ENCODE peak calls at places on chromosome 21, in five cellular contexts. U is pancreas, I is SK-N-SH, E is testis, N is IMR-90. L is an unnamed sample. For H3K4me1, the result is how much of the 10 kb centered on the place peaks cover.

GRCh38 chr21:41564871-41565281 is 56.9 kb upstream of the TMPRSS2 start:
- DNase-seq in U (no peak), I (no peak), E (no peak), N (no peak), L (no peak)

GRCh38 chr21:42389449-42389835 is 6.4 kb downstream of the TMPRSS3 start:
- DNase-seq in U (peak), I (no peak), E (no peak), N (no peak), L (peak)

GRCh38 chr21:43311303-43311817 is 115.6 kb downstream of the SIK1 start:
- DNase-seq in U (peak), I (no peak), E (no peak), N (no peak), L (no peak)

GRCh38 chr21:43025636-43026180 is 49.9 kb downstream of the CBS start:
- DNase-seq in U (no peak), I (no peak), E (no peak), N (peak), L (peak)

GRCh38 chr21:17462276-17462981 is 50.4 kb upstream of the CXADR start:
- DNase-seq in U (peak), I (no peak), E (no peak), N (peak), L (no peak)

GRCh38 chr21:44052071-44052829 is 40.1 kb downstream of the TRAPPC10 start:
- DNase-seq in U (peak), I (no peak), E (no peak), N (peak), L (no peak)

GRCh38 chr21:29434081-29434480 is 135.4 kb downstream of the BACH1 start:
- DNase-seq in U (no peak), I (no peak), E (no peak), N (no peak), L (no peak)

GRCh38 chr21:31236528-31236927 is 107.5 kb downstream of the TIAM1 start:
- DNase-seq in U (no peak), I (no peak), E (no peak), N (no peak), L (no peak)

GRCh38 chr21:33230518-33231324 is 983 bp downstream of the IFNAR2 start:
- DNase-seq in U (no peak), I (peak), E (peak), N (peak), L (peak)

GRCh38 chr21:28336299-28336698 is 656.4 kb downstream of the LTN1 start:
- DNase-seq in U (no peak), I (peak), E (peak), N (peak), L (no peak)

GRCh38 chr21:31278511-31279155 is 65.4 kb downstream of the TIAM1 start:
- DNase-seq in U (no peak), I (no peak), E (no peak), N (peak), L (no peak)

GRCh38 chr21:28216976-28217523 is 775.6 kb downstream of the LTN1 start:
- DNase-seq in U (no peak), I (no peak), E (no peak), N (no peak), L (no peak)

GRCh38 chr21:34078915-34079314 is 5.5 kb downstream of the MRPS6 start:
- DNase-seq in U (no peak), I (no peak), E (no peak), N (no peak), L (no peak)

GRCh38 chr21:19692231-19692630 is 1288.6 kb upstream of the TMPRSS15 start:
- DNase-seq in U (no peak), I (no peak), E (no peak), N (no peak), L (no peak)

GRCh38 chr21:28734522-28735175 is 258.0 kb downstream of the LTN1 start:
- DNase-seq in U (no peak), I (no peak), E (no peak), N (peak), L (no peak)

GRCh38 chr21:24727803-24728425 is 879.4 kb downstream of the MRPL39 start:
- DNase-seq in U (no peak), I (no peak), E (no peak), N (peak), L (no peak)

GRCh38 chr21:38899277-38899947 is 93.7 kb downstream of the ETS2 start:
- DNase-seq in U (no peak), I (no peak), E (no peak), N (no peak), L (no peak)

GRCh38 chr21:43786423-43787179 is 2.8 kb upstream of the RRP1 start:
- DNase-seq in U (peak), I (no peak), E (no peak), N (no peak), L (no peak)

GRCh38 chr21:17495680-17496079 is 17.2 kb upstream of the CXADR start:
- DNase-seq in U (no peak), I (no peak), E (no peak), N (no peak), L (no peak)

GRCh38 chr21:23541571-23541970 is 2065.7 kb downstream of the MRPL39 start:
- DNase-seq in U (no peak), I (no peak), E (no peak), N (no peak), L (no peak)

GRCh38 chr21:18914570-18914969 is 511.0 kb upstream of the TMPRSS15 start:
- DNase-seq in U (no peak), I (no peak), E (no peak), N (no peak), L (no peak)

GRCh38 chr21:42133131-42133530 is 62.0 kb downstream of the UMODL1 start:
- DNase-seq in U (peak), I (no peak), E (no peak), N (no peak), L (no peak)

GRCh38 chr21:33185852-33186251 is 43.9 kb upstream of the IFNAR2 start:
- DNase-seq in U (no peak), I (no peak), E (no peak), N (no peak), L (no peak)

GRCh38 chr21:21200103-21200938 is 202.1 kb downstream of the NCAM2 start:
- DNase-seq in U (no peak), I (no peak), E (peak), N (peak), L (no peak)

GRCh38 chr21:43864313-43864805 is 664 bp upstream of the AGPAT3 start:
- DNase-seq in U (peak), I (peak), E (peak), N (peak), L (peak)

GRCh38 chr21:27206368-27206982 is 239.6 kb upstream of the ADAMTS5 start:
- DNase-seq in U (no peak), I (no peak), E (no peak), N (peak), L (no peak)

GRCh38 chr21:26116456-26117011 is 54.0 kb downstream of the APP start:
- DNase-seq in U (no peak), I (peak), E (no peak), N (peak), L (no peak)

GRCh38 chr21:41879190-41879998 is at the start of gene PRDM15:
- DNase-seq in U (peak), I (peak), E (peak), N (peak), L (peak)

GRCh38 chr21:15243356-15243755 is 178.6 kb upstream of the NRIP1 start:
- DNase-seq in U (no peak), I (no peak), E (no peak), N (no peak), L (no peak)

GRCh38 chr21:26849428-26850115 is 4.4 kb upstream of the ADAMTS1 start:
- DNase-seq in U (no peak), I (peak), E (no peak), N (peak), L (no peak)

GRCh38 chr21:41877901-41878830 is 978 bp downstream of the PRDM15 start:
- DNase-seq in U (no peak), I (peak), E (peak), N (peak), L (peak)

GRCh38 chr21:38489283-38489677 is 9.0 kb downstream of the ERG start:
- DNase-seq in U (no peak), I (no peak), E (no peak), N (no peak), L (no peak)

GRCh38 chr21:43953028-43953427 is 59.1 kb upstream of the TRAPPC10 start:
- DNase-seq in U (peak), I (no peak), E (no peak), N (no peak), L (no peak)

GRCh38 chr21:38171723-38172344 is 85.0 kb upstream of the KCNJ15 start:
- DNase-seq in U (no peak), I (no peak), E (no peak), N (peak), L (no peak)

GRCh38 chr21:45108808-45109800 is 34.7 kb downstream of the ADARB1 start:
- DNase-seq in U (no peak), I (no peak), E (no peak), N (no peak), L (no peak)
- H3K4me3 ChIP-seq in U (no peak), I (no peak), E (no peak), N (no peak), L (no peak)

GRCh38 chr21:46097826-46098286 is at the start of gene COL6A2:
- DNase-seq in U (peak), I (peak), E (peak), N (peak), L (peak)
- TF ChIP-seq CTCF in U (no peak), I (peak), E (no peak), N (peak), L (peak)

GRCh38 chr21:39951183-39952101 is 84.2 kb downstream of the PCP4 start:
- DNase-seq in U (no peak), I (no peak), E (no peak), N (no peak), L (no peak)
- H3K4me1 ChIP-seq in U (under half), I (under half), E (under half), N (under half), L (under half)

GRCh38 chr21:37075214-37075770 is 2.2 kb downstream of the TTC3 start:
- DNase-seq in U (no peak), I (no peak), E (no peak), N (no peak), L (no peak)
- H3K4me3 ChIP-seq in U (no peak), I (no peak), E (no peak), N (no peak), L (no peak)

DNA sequence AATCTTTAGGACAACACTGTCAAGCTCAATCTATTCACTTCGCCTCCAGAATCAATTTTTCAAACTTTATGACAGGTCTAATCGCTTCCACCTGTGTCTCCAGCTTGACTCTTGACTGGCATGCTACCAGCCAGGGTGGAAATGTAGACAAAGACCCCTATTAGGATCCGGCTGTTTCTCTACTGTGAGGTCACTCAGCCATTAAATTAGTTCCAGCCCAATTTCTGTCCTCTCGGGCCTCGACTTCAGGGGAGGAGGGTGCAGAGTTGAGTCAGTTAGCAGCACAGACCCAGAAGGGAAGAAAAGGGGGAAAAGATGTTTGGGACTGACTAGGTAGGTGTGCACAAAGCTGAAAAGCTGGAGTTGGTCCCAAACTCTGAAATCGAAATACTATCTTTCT is 78.5 kb downstream of the HLCS start:
- DNase-seq in U (no peak), I (peak), E (no peak), N (no peak), L (no peak)
- TF ChIP-seq CTCF in U (no peak), I (no peak), E (no peak), N (no peak), L (no peak)